ENCODE peak calls at places on chromosomes 2 and 18, in four cellular contexts. H is A549, V is psoas muscle, E is thoracic aorta. N is an unnamed sample. For H3K4me1, the result is how much of the 10 kb centered on the place peaks cover.

GRCh38 chr18:66668706-66669105 is 64.8 kb upstream of the CDH19 start:
- DNase-seq in H (no peak), V (no peak), E (no peak), N (no peak)

GRCh38 chr2:33441235-33441810 is 35.1 kb upstream of the RASGRP3 start:
- DNase-seq in H (peak), V (no peak), E (no peak), N (peak)

GRCh38 chr18:74081966-74082365 is 65.7 kb downstream of the FBXO15 start:
- DNase-seq in H (no peak), V (no peak), E (no peak), N (no peak)

GRCh38 chr2:12733846-12734245 is 17.1 kb downstream of the TRIB2 start:
- DNase-seq in H (no peak), V (peak), E (no peak), N (no peak)

GRCh38 chr2:233944722-233945121 is 27.5 kb downstream of the TRPM8 start:
- DNase-seq in H (no peak), V (no peak), E (no peak), N (no peak)

GRCh38 chr2:119367472-119368099 is 809 bp downstream of the DBI start:
- DNase-seq in H (peak), V (peak), E (no peak), N (peak)

GRCh38 chr18:22683196-22683676 is 249.9 kb upstream of the RBBP8 start:
- DNase-seq in H (peak), V (no peak), E (no peak), N (peak)

GRCh38 chr2:209547726-209548125 is 123.9 kb downstream of the MAP2 start:
- DNase-seq in H (no peak), V (no peak), E (no peak), N (no peak)

GRCh38 chr2:202671317-202672035 is 36.7 kb downstream of the FAM117B start:
- DNase-seq in H (no peak), V (no peak), E (no peak), N (no peak)

GRCh38 chr2:39732492-39732891 is 46.6 kb downstream of the THUMPD2 start:
- DNase-seq in H (no peak), V (no peak), E (no peak), N (no peak)

GRCh38 chr2:10411557-10411956 is 36.6 kb downstream of the ODC1 start:
- DNase-seq in H (no peak), V (no peak), E (no peak), N (no peak)
- H3K4me1 ChIP-seq in H (under half), V (under half), E (under half), N (under half)

GRCh38 chr2:231182500-231182899 is 15.9 kb upstream of the ARMC9 start:
- DNase-seq in H (peak), V (no peak), E (no peak), N (no peak)
- TF ChIP-seq CTCF in H (no peak), V (no peak), E (no peak), N (no peak)

DNA sequence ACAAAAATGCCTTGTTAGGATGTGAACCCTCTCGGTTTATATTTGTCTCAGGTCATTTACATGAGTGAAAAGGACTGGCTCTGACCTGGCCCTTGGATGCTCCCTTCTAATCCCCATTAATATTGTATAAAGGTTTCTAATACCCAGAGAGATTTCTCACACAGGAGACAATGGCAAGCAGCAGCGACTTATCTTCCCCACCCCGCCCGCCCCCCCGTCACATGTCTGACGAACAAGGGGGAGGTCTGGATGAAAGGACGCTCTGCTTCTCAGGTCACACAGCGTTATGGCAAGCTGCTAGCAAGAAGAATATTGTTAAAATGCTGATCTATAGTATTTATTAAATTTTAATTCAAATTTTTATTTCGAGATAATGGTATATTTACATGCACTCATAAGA is 30.4 kb upstream of the E2F6 start:
- DNase-seq in H (no peak), V (no peak), E (no peak), N (no peak)
- H3K27ac ChIP-seq in H (no peak), V (peak), E (no peak), N (no peak)

GRCh38 chr2:121231385-121232000 is 53.5 kb downstream of the TFCP2L1 start:
- DNase-seq in H (no peak), V (peak), E (no peak), N (peak)
- H3K4me1 ChIP-seq in H (under half), V (under half), E (under half), N (under half)

DNA sequence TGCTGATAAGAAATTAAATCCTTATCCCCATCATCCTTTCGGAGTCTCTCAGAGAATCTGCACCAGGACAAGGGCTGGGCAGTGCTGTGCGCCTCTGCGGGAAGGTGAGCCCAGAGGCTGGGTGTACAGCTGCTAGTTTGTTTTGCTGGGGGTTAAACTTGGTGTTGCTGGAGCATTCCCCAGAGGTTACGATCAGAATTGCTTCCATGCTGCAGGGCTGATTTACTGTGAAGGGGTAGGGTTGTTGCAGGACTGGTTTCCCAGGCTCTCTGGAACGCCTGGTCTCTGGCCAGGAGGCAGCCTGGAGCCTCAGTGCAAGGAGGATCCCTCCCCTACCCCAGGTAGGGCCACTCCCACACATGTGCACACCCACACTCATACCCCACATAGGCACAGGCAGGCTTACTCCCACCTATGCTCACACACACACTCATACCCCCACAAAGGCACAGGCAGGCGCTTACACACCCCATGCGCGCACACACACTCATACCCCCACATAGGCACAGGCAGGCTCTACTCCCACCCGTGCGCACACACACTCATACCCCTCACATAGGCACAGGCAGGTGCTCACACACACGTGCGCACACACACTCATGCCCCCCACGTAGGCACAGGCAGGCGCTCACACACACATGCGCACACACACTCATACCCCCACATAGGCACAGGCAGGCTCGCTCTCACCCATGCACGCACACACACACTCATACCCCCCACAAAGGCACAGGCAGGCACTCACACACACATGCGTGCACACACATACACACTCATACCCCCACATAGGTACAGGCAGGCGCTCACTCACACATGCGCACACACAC is 11.3 kb downstream of the CNNM4 start:
- DNase-seq in H (no peak), V (no peak), E (no peak), N (no peak)
- TF ChIP-seq CTCF in H (no peak), V (no peak), E (no peak), N (no peak)

DNA sequence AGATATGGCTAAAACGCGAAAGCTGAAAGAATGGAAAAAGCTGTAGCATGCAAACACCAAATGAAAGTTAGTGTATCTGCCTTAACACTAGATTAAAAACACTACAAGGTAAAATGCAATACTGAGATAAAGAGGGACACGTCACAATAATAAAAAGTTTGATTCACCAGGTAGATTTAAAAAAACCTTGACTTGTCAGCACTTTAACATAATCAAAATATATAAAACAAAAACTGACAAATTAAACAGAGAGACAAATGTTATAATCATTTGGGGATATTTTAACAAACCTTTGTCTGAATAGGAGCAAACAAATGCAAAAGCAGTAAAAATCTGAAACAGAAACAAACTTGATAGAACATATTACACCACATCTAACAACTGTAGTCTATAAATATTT is 18.3 kb downstream of the TLK1 start:
- DNase-seq in H (no peak), V (no peak), E (no peak), N (no peak)
- H3K27ac ChIP-seq in H (no peak), V (no peak), E (no peak), N (no peak)

DNA sequence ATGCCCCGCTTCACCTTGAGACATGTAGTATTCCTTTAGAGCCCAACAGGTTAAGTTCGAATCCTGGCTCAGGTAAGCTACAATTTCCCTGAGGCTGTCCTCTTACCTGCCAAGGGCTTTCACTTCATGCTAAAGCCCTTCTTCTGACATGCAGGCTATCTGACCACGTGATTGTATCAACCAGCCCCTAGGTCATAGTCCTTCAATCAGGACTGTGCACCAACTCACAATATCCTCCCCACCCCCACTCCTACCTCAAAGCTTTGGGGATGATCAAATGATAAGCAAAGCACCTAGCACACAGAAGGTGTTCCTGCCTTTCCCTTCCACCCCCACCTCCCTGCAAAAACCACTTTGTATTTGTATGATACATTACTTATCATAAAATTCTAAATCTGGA is 78.9 kb downstream of the AAK1 start:
- DNase-seq in H (no peak), V (no peak), E (no peak), N (no peak)
- H3K4me1 ChIP-seq in H (half or more), V (half or more), E (under half), N (under half)

GRCh38 chr2:14684516-14684915 is 52.0 kb downstream of the LRATD1 start:
- DNase-seq in H (no peak), V (no peak), E (no peak), N (no peak)
- TF ChIP-seq CTCF in H (no peak), V (no peak), E (no peak), N (no peak)

GRCh38 chr2:24456610-24457556 is 34.2 kb upstream of the NCOA1 start:
- DNase-seq in H (peak), V (peak), E (peak), N (peak)
- H3K27ac ChIP-seq in H (no peak), V (peak), E (no peak), N (no peak)

GRCh38 chr2:105790467-105791118 is 45.9 kb downstream of the NCK2 start:
- DNase-seq in H (no peak), V (peak), E (no peak), N (no peak)
- H3K4me1 ChIP-seq in H (under half), V (under half), E (half or more), N (half or more)